ENCODE peak calls at places on chromosome 17, in six cellular contexts. Y is GM04504, L is GM10248, P is COR-L47, Q is lower leg skin, M is A549. F is an unnamed sample.

GRCh38 chr17:61408151-61409041 is 8.8 kb downstream of the TBX2 start:
- DNase-seq in Y (no peak), L (no peak), P (no peak), Q (no peak), M (no peak), F (no peak)

GRCh38 chr17:43998552-43998951 is 5.9 kb upstream of the NAGS start:
- DNase-seq in Y (no peak), L (no peak), P (no peak), Q (no peak), M (no peak), F (peak)

GRCh38 chr17:31388770-31389672 is 2.5 kb upstream of the RAB11FIP4 start:
- DNase-seq in Y (no peak), L (peak), P (peak), Q (peak), M (peak), F (no peak)

GRCh38 chr17:75093543-75094158 is 5.9 kb downstream of the SLC16A5 start:
- DNase-seq in Y (no peak), L (no peak), P (no peak), Q (no peak), M (no peak), F (no peak)

GRCh38 chr17:1996243-1997145 is 28.6 kb downstream of the RTN4RL1 start:
- DNase-seq in Y (no peak), L (no peak), P (no peak), Q (no peak), M (no peak), F (no peak)

GRCh38 chr17:82120148-82120547 is 22.1 kb upstream of the FASN start:
- DNase-seq in Y (no peak), L (no peak), P (no peak), Q (no peak), M (no peak), F (peak)

GRCh38 chr17:27351741-27352140 is 57.8 kb downstream of the WSB1 start:
- DNase-seq in Y (no peak), L (no peak), P (no peak), Q (no peak), M (no peak), F (no peak)

GRCh38 chr17:41784207-41784744 is 2.2 kb downstream of the JUP start:
- DNase-seq in Y (no peak), L (peak), P (no peak), Q (no peak), M (peak), F (no peak)

GRCh38 chr17:48612854-48613691 is 2.0 kb downstream of the HOXB8 start:
- DNase-seq in Y (no peak), L (peak), P (peak), Q (peak), M (peak), F (no peak)

GRCh38 chr17:83084621-83085056 is 5.2 kb downstream of the METRNL start:
- DNase-seq in Y (no peak), L (no peak), P (no peak), Q (no peak), M (no peak), F (no peak)

GRCh38 chr17:76678330-76678729 is 32.4 kb downstream of the MXRA7 start:
- DNase-seq in Y (no peak), L (no peak), P (no peak), Q (no peak), M (no peak), F (no peak)

GRCh38 chr17:1643999-1644492 is 1.5 kb downstream of the SCARF1 start:
- DNase-seq in Y (no peak), L (peak), P (no peak), Q (no peak), M (no peak), F (no peak)

GRCh38 chr17:39926588-39927100 is 757 bp downstream of the ORMDL3 start:
- DNase-seq in Y (no peak), L (peak), P (no peak), Q (no peak), M (peak), F (no peak)

GRCh38 chr17:40065041-40065770 is 2.4 kb downstream of the THRA start:
- DNase-seq in Y (no peak), L (no peak), P (no peak), Q (no peak), M (no peak), F (no peak)

F was measured in stromal cell of bone marrow.